ENCODE peak calls at places on chromosomes 11 and 22, in ten cellular contexts. L is body of pancreas; P is transverse colon; D is neural progenitor cell; S is left ventricle myocardium inferior; Z is HCT116; M is cardiac muscle cell; X is thyroid gland; R is right atrium auricular region; K is CD4-positive, alpha-beta T cell. G is an unnamed sample.

GRCh38 chr22:23233746-23234408 is 53.6 kb downstream of the BCR start:
- DNase-seq in D (no peak), X (peak; percentile 71), S (peak; percentile 60), M (no peak), Z (no peak), R (no peak), K (no peak), P (no peak), L (no peak), G (no peak)

GRCh38 chr11:548700-549603 is 11.6 kb downstream of the LMNTD2 start:
- DNase-seq in R (no peak), X (no peak), Z (no peak), S (no peak), D (no peak), K (no peak), L (no peak), M (no peak), P (no peak), G (no peak)

GRCh38 chr11:125170406-125171031 is 6.0 kb downstream of the PKNOX2 start:
- DNase-seq in L (peak; percentile 65), Z (no peak), S (peak; percentile 80), K (no peak), D (peak; percentile 65), X (peak; percentile 68), P (no peak), R (peak; percentile 79), M (peak; percentile 58), G (no peak)

GRCh38 chr11:60891103-60891741 is 15.2 kb downstream of the PRPF19 start:
- DNase-seq in R (no peak), Z (no peak), D (no peak), P (no peak), K (no peak), M (peak; percentile 23), X (peak; percentile 61), S (no peak), L (no peak), G (peak; percentile 50)

GRCh38 chr22:47659467-47660302 is 897.2 kb downstream of the TBC1D22A start:
- DNase-seq in S (no peak), R (no peak), P (no peak), M (no peak), D (peak; percentile 44), K (no peak), Z (no peak), X (no peak), L (no peak), G (no peak)

GRCh38 chr11:126839496-126839895 is 161.1 kb downstream of the KIRREL3 start:
- DNase-seq in D (no peak), P (no peak), L (no peak), M (no peak), X (no peak), R (no peak), Z (no peak), S (no peak), K (no peak), G (no peak)

GRCh38 chr11:47130541-47130940 is 46.1 kb downstream of the ARFGAP2 start:
- DNase-seq in S (no peak), Z (no peak), P (no peak), M (no peak), K (no peak), L (peak; percentile 41), R (no peak), D (peak; percentile 46), X (no peak), G (no peak)

GRCh38 chr11:122100222-122101080 is 15.6 kb downstream of the BLID start:
- DNase-seq in X (peak; percentile 84), P (peak; percentile 15), K (no peak), L (peak; percentile 51), D (peak; percentile 74), M (peak; percentile 77), R (peak; percentile 67), Z (no peak), S (peak; percentile 63), G (no peak)

GRCh38 chr22:37804502-37804885 is 3.2 kb upstream of the GCAT start:
- DNase-seq in M (no peak), X (no peak), Z (no peak), S (no peak), D (peak; percentile 31), R (no peak), K (no peak), L (no peak), P (no peak), G (no peak)

GRCh38 chr11:15818132-15818842 is 538.1 kb downstream of the SOX6 start:
- DNase-seq in Z (no peak), S (no peak), K (no peak), X (peak; percentile 34), P (peak; percentile 41), M (no peak), R (no peak), L (peak; percentile 36), D (no peak), G (no peak)

GRCh38 chr22:41147722-41148121 is 55.3 kb downstream of the EP300 start:
- DNase-seq in M (no peak), L (no peak), R (no peak), K (no peak), S (no peak), P (no peak), X (no peak), Z (no peak), D (no peak), G (no peak)

GRCh38 chr11:25435197-25435596 is 896.7 kb upstream of the ANO3 start:
- DNase-seq in K (no peak), S (no peak), Z (no peak), M (no peak), P (no peak), R (no peak), D (no peak), L (no peak), X (no peak), G (no peak)

GRCh38 chr22:47163876-47164513 is 401.5 kb downstream of the TBC1D22A start:
- DNase-seq in R (no peak), Z (no peak), S (peak; percentile 42), X (no peak), K (no peak), P (peak; percentile 3), L (peak; percentile 6), D (no peak), M (no peak), G (no peak)

GRCh38 chr22:31125521-31126117 is 2.9 kb downstream of the INPP5J start:
- DNase-seq in P (no peak), D (no peak), M (no peak), K (no peak), S (no peak), Z (no peak), X (peak; percentile 81), R (no peak), L (no peak), G (no peak)

GRCh38 chr22:44383652-44384562 is 71.2 kb upstream of the SHISAL1 start:
- DNase-seq in D (no peak), R (no peak), X (no peak), S (no peak), L (no peak), Z (no peak), M (no peak), K (no peak), P (no peak), G (no peak)

GRCh38 chr11:129853508-129854228 is 38.0 kb downstream of the TMEM45B start:
- DNase-seq in P (peak; percentile 86), S (no peak), X (peak; percentile 95), L (peak; percentile 85), M (no peak), R (no peak), K (peak; percentile 84), Z (no peak), D (no peak), G (peak; percentile 89)

GRCh38 chr11:94597896-94598295 is 30.7 kb downstream of the PIWIL4 start:
- DNase-seq in D (peak; percentile 21), Z (no peak), P (no peak), L (peak; percentile 23), X (no peak), R (no peak), M (no peak), K (no peak), S (no peak), G (peak; percentile 45)
- TF ChIP-seq CTCF in D (peak; percentile 18), Z (no peak), P (no peak), L (peak; percentile 38), X (no peak), R (no peak), M (peak; percentile 22), K (no peak), S (no peak), G (no peak)

GRCh38 chr11:12673924-12674570 is at the start of gene TEAD1:
- DNase-seq in K (peak; percentile 58), Z (peak; percentile 74), X (peak; percentile 97), D (peak; percentile 98), R (peak; percentile 97), L (peak; percentile 97), P (peak; percentile 97), M (peak; percentile 98), S (peak; percentile 96), G (peak; percentile 98)
- H3K27me3 ChIP-seq in K (peaks cover 83% of the 10 kb centered on the region), Z (no peaks in the 10 kb centered on the region), X (no peaks in the 10 kb centered on the region), D (peaks cover 9% of the 10 kb centered on the region), R (no peaks in the 10 kb centered on the region), L (no peaks in the 10 kb centered on the region), P (no peaks in the 10 kb centered on the region), M (no peaks in the 10 kb centered on the region), S (no peaks in the 10 kb centered on the region), G (peaks cover 16% of the 10 kb centered on the region)

GRCh38 chr22:49116021-49116420 is 711.7 kb downstream of the BRD1 start:
- DNase-seq in P (no peak), S (no peak), K (no peak), R (no peak), D (no peak), M (no peak), L (no peak), X (no peak), Z (no peak), G (no peak)
- H3K9me3 ChIP-seq in P (no peaks in the 10 kb centered on the region), S (no peaks in the 10 kb centered on the region), K (no peaks in the 10 kb centered on the region), R (no peaks in the 10 kb centered on the region), D (no peaks in the 10 kb centered on the region), M (no peaks in the 10 kb centered on the region), L (no peaks in the 10 kb centered on the region), X (no peaks in the 10 kb centered on the region), Z (no peaks in the 10 kb centered on the region), G (no peaks in the 10 kb centered on the region)

GRCh38 chr22:24706732-24707476 is 67.6 kb downstream of the PIWIL3 start:
- DNase-seq in K (no peak), L (no peak), D (no peak), M (no peak), X (no peak), R (no peak), S (no peak), Z (no peak), P (no peak), G (no peak)

GRCh38 chr22:24706050-24706449 is 68.5 kb downstream of the PIWIL3 start:
- DNase-seq in L (no peak), P (no peak), D (peak; percentile 41), X (no peak), R (no peak), K (no peak), Z (no peak), M (no peak), S (no peak), G (no peak)

GRCh38 chr22:24703101-24703500 is 71.4 kb downstream of the PIWIL3 start:
- DNase-seq in D (no peak), Z (no peak), X (peak; percentile 53), P (peak; percentile 38), K (no peak), R (no peak), L (peak; percentile 52), S (peak; percentile 41), M (no peak), G (peak; percentile 40)

DNA sequence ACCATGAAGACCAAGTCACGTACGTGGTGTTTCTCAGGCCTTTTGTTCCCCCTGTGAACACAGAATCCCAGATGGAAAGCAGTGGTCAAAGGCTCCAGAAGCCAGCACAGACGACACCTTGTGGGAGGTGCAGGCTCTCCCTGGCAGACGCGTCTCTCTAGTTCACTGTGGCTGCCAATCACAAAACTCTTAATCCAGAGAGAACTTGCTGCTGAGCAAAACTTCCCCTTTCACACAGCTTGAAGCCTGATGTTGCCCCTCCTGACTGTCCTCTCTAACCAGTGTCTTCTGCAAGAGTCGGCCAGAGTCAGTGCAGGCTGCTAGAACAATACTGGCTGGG is 67.1 kb downstream of the PIWIL3 start:
- DNase-seq in P (peak; percentile 21), X (peak; percentile 38), L (no peak), D (peak; percentile 40), M (no peak), S (no peak), K (no peak), R (no peak), Z (peak; percentile 6), G (no peak)
- TF ChIP-seq CTCF in P (no peak), X (peak; percentile 19), L (no peak), D (peak; percentile 5), M (no peak), S (peak; percentile 38), K (no peak), R (no peak), Z (no peak), G (peak; percentile 17)